ENCODE peak calls at places on chromosomes 4 and X, in nine cellular contexts. Z, R, Q, I, E, G, F, L and S are unnamed samples.

GRCh38 chrX:70134116-70134477 is 850 bp downstream of the IGBP1 start:
- DNase-seq in Z (no peak), R (peak; percentile 1), Q (peak; percentile 49), I (peak; percentile 25), E (peak; percentile 15), G (peak; percentile 32), F (no peak), L (no peak), S (no peak)

GRCh38 chr4:84336964-84337705 is 162.0 kb downstream of the NKX6-1 start:
- DNase-seq in Z (no peak), R (no peak), Q (no peak), I (no peak), E (no peak), G (no peak), F (no peak), L (no peak), S (no peak)

GRCh38 chr4:88283661-88284377 is 542 bp downstream of the PPM1K start:
- DNase-seq in Z (peak; percentile 12), R (peak; percentile 69), Q (peak; percentile 83), I (peak; percentile 56), E (peak; percentile 66), G (peak; percentile 79), F (peak; percentile 63), L (peak; percentile 85), S (peak; percentile 83)

GRCh38 chrX:74383611-74384010 is 37.7 kb upstream of the SLC16A2 start:
- DNase-seq in Z (peak; percentile 13), R (no peak), Q (peak; percentile 61), I (peak; percentile 18), E (peak; percentile 55), G (peak; percentile 53), F (peak; percentile 46), L (no peak), S (peak; percentile 11)

GRCh38 chr4:16577177-16577576 is 321.3 kb downstream of the LDB2 start:
- DNase-seq in Z (no peak), R (no peak), Q (no peak), I (no peak), E (no peak), G (no peak), F (no peak), L (no peak), S (no peak)

GRCh38 chrX:10759400-10759799 is 139.0 kb upstream of the MID1 start:
- DNase-seq in Z (no peak), R (no peak), Q (no peak), I (no peak), E (no peak), G (no peak), F (no peak), L (no peak), S (no peak)

GRCh38 chr4:16677545-16677944 is 220.9 kb downstream of the LDB2 start:
- DNase-seq in Z (no peak), R (no peak), Q (peak; percentile 43), I (no peak), E (peak; percentile 34), G (no peak), F (no peak), L (no peak), S (no peak)

GRCh38 chr4:73714647-73715046 is 25.7 kb upstream of the CXCL8 start:
- DNase-seq in Z (no peak), R (no peak), Q (no peak), I (no peak), E (no peak), G (no peak), F (no peak), L (no peak), S (no peak)

GRCh38 chrX:69493193-69493592 is 10.9 kb upstream of the NALF2 start:
- DNase-seq in Z (peak; percentile 33), R (no peak), Q (peak; percentile 9), I (peak; percentile 46), E (no peak), G (peak; percentile 37), F (no peak), L (no peak), S (no peak)

GRCh38 chrX:129606918-129607317 is 47.8 kb downstream of the APLN start:
- DNase-seq in Z (peak; percentile 23), R (peak; percentile 29), Q (peak; percentile 57), I (peak; percentile 81), E (peak; percentile 16), G (peak; percentile 75), F (peak; percentile 50), L (peak; percentile 73), S (peak; percentile 41)

GRCh38 chr4:124191329-124191728 is 521.2 kb downstream of the ANKRD50 start:
- DNase-seq in Z (no peak), R (no peak), Q (no peak), I (no peak), E (no peak), G (no peak), F (no peak), L (no peak), S (no peak)

GRCh38 chr4:113153529-113154101 is 104.2 kb downstream of the ANK2 start:
- DNase-seq in Z (no peak), R (no peak), Q (peak; percentile 12), I (no peak), E (no peak), G (peak; percentile 66), F (no peak), L (no peak), S (no peak)

GRCh38 chr4:20251061-20251795 is 477 bp upstream of the SLIT2 start:
- DNase-seq in Z (no peak), R (no peak), Q (peak; percentile 52), I (no peak), E (no peak), G (no peak), F (no peak), L (no peak), S (peak; percentile 67)
- H3K27ac ChIP-seq in Z (no peak overlapping the region), R (no peak overlapping the region), Q (peak overlapping the region; percentile 44), I (no peak overlapping the region), E (no peak overlapping the region), G (peak overlapping the region; percentile 30), F (no peak overlapping the region), L (peak overlapping the region; percentile 35), S (peak overlapping the region; percentile 59)

DNA sequence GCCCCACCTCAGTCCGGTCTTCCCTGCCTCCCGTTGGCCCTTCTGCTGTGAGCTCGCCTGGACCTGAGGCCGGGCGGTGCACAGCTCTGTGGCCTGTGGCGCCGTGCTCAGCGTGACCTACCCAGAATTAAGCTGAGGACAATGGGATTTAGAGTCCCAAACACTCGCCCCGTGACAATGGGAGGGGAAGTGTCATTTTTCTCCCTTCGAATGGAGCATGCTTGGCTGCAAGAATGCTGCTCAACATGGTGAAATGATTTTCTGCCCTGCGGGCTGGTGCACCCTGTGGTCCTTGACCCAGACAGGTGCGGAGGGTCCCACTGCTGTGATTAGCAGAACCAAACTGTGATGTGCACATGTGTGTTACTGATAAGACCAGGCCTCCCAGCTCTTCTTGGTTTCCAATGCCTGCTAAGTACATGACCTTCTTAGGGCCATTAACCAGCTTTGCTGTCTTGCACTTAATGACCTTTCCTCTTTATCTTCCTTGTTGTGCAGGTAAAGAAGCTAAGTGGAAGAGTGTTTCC is 772 bp downstream of the EOLA1 start:
- DNase-seq in Z (no peak), R (no peak), Q (peak; percentile 51), I (no peak), E (no peak), G (no peak), F (no peak), L (no peak), S (no peak)
- H3K27ac ChIP-seq in Z (peak overlapping the region; percentile 74), R (peak overlapping the region; percentile 99), Q (peak overlapping the region; percentile 99), I (peak overlapping the region; percentile 87), E (peak overlapping the region; percentile 98), G (peak overlapping the region; percentile 93), F (no peak overlapping the region), L (peak overlapping the region; percentile 88), S (no peak overlapping the region)

GRCh38 chr4:128341634-128342033 is 54.0 kb upstream of the PGRMC2 start:
- DNase-seq in Z (no peak), R (no peak), Q (no peak), I (no peak), E (no peak), G (no peak), F (no peak), L (no peak), S (no peak)

GRCh38 chr4:128337863-128338262 is 50.2 kb upstream of the PGRMC2 start:
- DNase-seq in Z (no peak), R (no peak), Q (no peak), I (no peak), E (no peak), G (no peak), F (no peak), L (no peak), S (no peak)

GRCh38 chr4:128342762-128343161 is 55.1 kb upstream of the PGRMC2 start:
- DNase-seq in Z (no peak), R (no peak), Q (no peak), I (no peak), E (no peak), G (no peak), F (no peak), L (no peak), S (no peak)

GRCh38 chr4:128335541-128335940 is 47.9 kb upstream of the PGRMC2 start:
- DNase-seq in Z (no peak), R (no peak), Q (no peak), I (no peak), E (peak; percentile 56), G (no peak), F (no peak), L (no peak), S (no peak)

DNA sequence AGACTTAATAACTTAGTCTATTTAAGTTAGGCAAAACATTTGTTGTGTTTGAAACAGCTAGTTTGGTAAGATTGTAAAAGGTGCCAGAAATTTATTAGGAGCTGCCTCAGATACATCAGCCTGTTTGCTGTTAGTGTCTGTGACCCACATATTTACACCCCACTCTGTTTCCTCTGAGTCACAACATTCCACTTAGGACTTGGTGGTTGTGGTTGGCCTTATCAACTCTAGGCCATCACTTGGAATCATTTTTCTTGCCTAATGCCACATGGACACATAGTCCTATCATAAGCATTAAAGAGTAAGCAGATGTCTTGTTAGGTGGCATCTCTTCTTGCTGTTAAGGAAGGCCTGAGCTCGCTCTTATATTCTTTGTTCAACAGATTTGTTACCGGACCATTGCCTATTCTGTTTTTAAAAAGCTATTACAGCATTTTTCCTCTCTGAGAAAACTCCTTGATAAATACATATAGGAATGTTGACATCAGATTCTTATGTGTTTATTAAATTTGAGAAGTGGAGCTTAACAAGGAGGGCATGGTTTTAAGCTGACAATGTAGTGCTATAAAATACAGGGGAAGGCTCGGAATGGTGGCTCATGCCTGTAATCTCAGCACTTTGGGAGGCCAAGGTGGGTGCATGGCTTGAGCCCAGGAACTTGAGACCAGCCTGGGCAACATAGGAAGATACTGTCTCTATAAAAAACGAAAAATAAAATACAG is 51.2 kb upstream of the PGRMC2 start:
- DNase-seq in Z (no peak), R (no peak), Q (peak; percentile 90), I (no peak), E (peak; percentile 97), G (no peak), F (peak; percentile 76), L (no peak), S (no peak)
- H3K27ac ChIP-seq in Z (no peak overlapping the region), R (no peak overlapping the region), Q (peak overlapping the region; percentile 65), I (no peak overlapping the region), E (no peak overlapping the region), G (peak overlapping the region; percentile 35), F (peak overlapping the region; percentile 37), L (no peak overlapping the region), S (no peak overlapping the region)

DNA sequence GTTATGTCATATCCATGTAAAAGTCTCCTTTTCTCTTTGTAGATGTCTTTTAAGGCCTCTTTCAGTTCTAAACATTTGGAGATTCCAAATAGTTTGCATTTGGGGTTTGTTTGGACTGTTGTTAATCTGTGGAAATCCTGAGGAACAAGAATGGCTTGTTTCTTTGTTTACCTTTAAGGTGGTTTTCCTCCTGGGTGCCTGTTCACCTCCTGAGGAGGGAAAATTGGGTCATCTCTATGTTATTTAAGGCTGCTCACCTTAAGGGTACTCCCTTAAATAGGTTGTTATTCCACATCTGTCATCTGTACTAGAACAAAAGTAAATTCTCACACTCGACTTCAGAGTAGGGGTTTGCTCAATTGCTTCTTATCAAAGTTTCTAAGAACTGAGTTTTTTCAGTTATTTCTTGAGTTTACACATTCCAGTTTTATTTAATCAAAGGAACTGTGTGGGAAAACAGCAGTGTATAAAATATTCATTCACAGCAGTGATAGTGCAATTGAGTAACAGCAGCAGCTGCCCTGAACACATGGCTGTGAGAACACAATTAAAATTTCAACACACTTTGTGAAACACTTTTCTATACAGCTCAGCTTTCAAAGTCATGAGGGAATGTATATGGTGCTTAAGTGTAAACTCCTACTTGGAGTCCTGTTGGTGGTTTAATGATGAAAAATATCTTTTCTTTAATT is 238.5 kb upstream of the PGRMC2 start:
- DNase-seq in Z (no peak), R (no peak), Q (peak; percentile 71), I (no peak), E (peak; percentile 56), G (no peak), F (peak; percentile 29), L (no peak), S (no peak)
- H3K27ac ChIP-seq in Z (no peak overlapping the region), R (no peak overlapping the region), Q (peak overlapping the region; percentile 97), I (peak overlapping the region; percentile 35), E (peak overlapping the region; percentile 58), G (peak overlapping the region; percentile 49), F (peak overlapping the region; percentile 31), L (peak overlapping the region; percentile 67), S (no peak overlapping the region)